ENCODE peak calls at places on chromosomes 2 and 18, in five cellular contexts. V is AG09309, Z is uterus, R is IMR-90, K is GM20000. T is an unnamed sample.

GRCh38 chr2:222869252-222869560 is 8.4 kb downstream of the ACSL3 start:
- DNase-seq in V (no peak), Z (no peak), R (no peak), K (no peak), T (no peak)

GRCh38 chr2:217153433-217153997 is 293.7 kb upstream of the TNP1 start:
- DNase-seq in V (no peak), Z (no peak), R (no peak), K (no peak), T (no peak)

GRCh38 chr2:238502956-238503791 is 76.4 kb downstream of the ASB1 start:
- DNase-seq in V (no peak), Z (no peak), R (no peak), K (no peak), T (no peak)

GRCh38 chr2:3201296-3201695 is 176.3 kb downstream of the EIPR1 start:
- DNase-seq in V (no peak), Z (no peak), R (no peak), K (no peak), T (no peak)

GRCh38 chr2:215740071-215740470 is 273.3 kb downstream of the MREG start:
- DNase-seq in V (no peak), Z (no peak), R (no peak), K (no peak), T (no peak)

GRCh38 chr18:8707946-8708345 is 2.6 kb downstream of the MTCL1 start:
- DNase-seq in V (no peak), Z (no peak), R (peak; percentile 54), K (no peak), T (no peak)

GRCh38 chr2:79437416-79438281 is 75.2 kb upstream of the CTNNA2 start:
- DNase-seq in V (no peak), Z (no peak), R (no peak), K (no peak), T (no peak)

GRCh38 chr2:73291093-73291460 is 2.3 kb downstream of the EGR4 start:
- DNase-seq in V (no peak), Z (no peak), R (peak; percentile 46), K (peak; percentile 82), T (no peak)

GRCh38 chr2:175097297-175097696 is 70.7 kb downstream of the ATF2 start:
- DNase-seq in V (peak; percentile 5), Z (no peak), R (peak; percentile 97), K (no peak), T (no peak)

GRCh38 chr2:20759487-20759886 is 63.4 kb downstream of the LDAH start:
- DNase-seq in V (no peak), Z (no peak), R (no peak), K (no peak), T (no peak)

GRCh38 chr2:20758997-20759396 is 63.9 kb downstream of the LDAH start:
- DNase-seq in V (no peak), Z (no peak), R (no peak), K (no peak), T (no peak)

GRCh38 chr2:20752293-20752692 is 70.6 kb downstream of the LDAH start:
- DNase-seq in V (no peak), Z (no peak), R (no peak), K (no peak), T (no peak)

GRCh38 chr2:20757405-20758090 is 65.4 kb downstream of the LDAH start:
- DNase-seq in V (no peak), Z (no peak), R (no peak), K (no peak), T (no peak)

GRCh38 chr2:20755132-20755800 is 67.6 kb downstream of the LDAH start:
- DNase-seq in V (no peak), Z (no peak), R (peak; percentile 7), K (no peak), T (no peak)
- TF ChIP-seq CTCF in V (peak; percentile 42), Z (no peak), R (peak; percentile 43), K (no peak), T (no peak)

GRCh38 chr2:42183775-42184174 is 14.6 kb downstream of the EML4 start:
- DNase-seq in V (no peak), Z (no peak), R (no peak), K (no peak), T (no peak)

GRCh38 chr2:42186945-42187632 is 17.9 kb downstream of the EML4 start:
- DNase-seq in V (no peak), Z (no peak), R (no peak), K (no peak), T (no peak)

GRCh38 chr2:42186378-42186777 is 17.2 kb downstream of the EML4 start:
- DNase-seq in V (no peak), Z (no peak), R (no peak), K (no peak), T (no peak)

GRCh38 chr2:42184346-42184745 is 15.2 kb downstream of the EML4 start:
- DNase-seq in V (no peak), Z (no peak), R (no peak), K (no peak), T (no peak)

DNA sequence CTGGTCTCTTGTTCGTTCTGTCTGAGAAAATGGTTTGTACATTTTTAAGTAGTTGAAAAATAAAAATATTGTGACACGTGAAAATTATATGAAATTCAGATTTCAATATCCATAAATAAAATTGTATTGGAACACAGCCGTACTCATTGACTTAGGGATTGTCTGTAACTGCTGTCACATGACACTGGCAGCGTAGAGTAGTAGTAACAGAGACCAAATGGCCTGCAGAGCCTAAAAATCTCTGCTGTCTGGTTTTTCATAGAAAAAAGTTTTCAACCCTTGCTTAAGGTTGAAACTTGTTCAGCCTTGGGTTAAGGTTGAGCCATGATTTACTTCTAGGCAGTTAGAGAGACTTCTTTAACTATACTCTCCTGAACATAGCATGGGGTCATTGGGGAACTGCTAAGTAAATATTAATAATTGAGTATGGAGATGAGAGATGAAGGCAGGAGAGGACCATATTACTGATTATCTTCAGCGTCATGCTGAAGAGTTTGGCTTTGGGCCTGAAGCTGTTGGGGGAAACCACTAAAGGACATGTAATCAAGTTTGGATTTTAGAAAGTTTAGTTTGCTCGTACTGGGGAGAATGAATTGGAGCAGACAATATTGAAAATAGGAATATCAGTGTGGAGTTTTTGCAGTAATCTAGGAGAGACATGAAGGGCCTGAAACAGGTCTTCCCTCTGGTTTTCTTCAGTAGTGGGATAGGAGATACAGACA is 16.2 kb downstream of the EML4 start:
- DNase-seq in V (no peak), Z (no peak), R (peak; percentile 23), K (no peak), T (no peak)
- TF ChIP-seq CTCF in V (no peak), Z (no peak), R (no peak), K (no peak), T (no peak)

GRCh38 chr18:10490401-10491289 is 35.2 kb upstream of the NAPG start:
- DNase-seq in V (no peak), Z (no peak), R (no peak), K (peak; percentile 75), T (no peak)
- TF ChIP-seq CTCF in V (no peak), Z (no peak), R (no peak), K (peak; percentile 16), T (peak; percentile 54)

GRCh38 chr2:101204400-101205095 is 48.1 kb upstream of the CNOT11 start:
- DNase-seq in V (no peak), Z (no peak), R (no peak), K (no peak), T (no peak)
- TF ChIP-seq CTCF in V (peak; percentile 38), Z (peak; percentile 15), R (peak; percentile 17), K (no peak), T (no peak)

GRCh38 chr2:230927711-230928341 is 2.8 kb upstream of the GPR55 start:
- DNase-seq in V (no peak), Z (no peak), R (no peak), K (no peak), T (no peak)

GRCh38 chr2:230924470-230925341 is at the start of gene GPR55:
- DNase-seq in V (no peak), Z (no peak), R (no peak), K (peak; percentile 74), T (no peak)

GRCh38 chr2:230925443-230925878 is 419 bp upstream of the GPR55 start:
- DNase-seq in V (no peak), Z (no peak), R (no peak), K (peak; percentile 51), T (no peak)

GRCh38 chr2:230924092-230924469 is 961 bp downstream of the GPR55 start:
- DNase-seq in V (no peak), Z (no peak), R (no peak), K (no peak), T (no peak)

DNA sequence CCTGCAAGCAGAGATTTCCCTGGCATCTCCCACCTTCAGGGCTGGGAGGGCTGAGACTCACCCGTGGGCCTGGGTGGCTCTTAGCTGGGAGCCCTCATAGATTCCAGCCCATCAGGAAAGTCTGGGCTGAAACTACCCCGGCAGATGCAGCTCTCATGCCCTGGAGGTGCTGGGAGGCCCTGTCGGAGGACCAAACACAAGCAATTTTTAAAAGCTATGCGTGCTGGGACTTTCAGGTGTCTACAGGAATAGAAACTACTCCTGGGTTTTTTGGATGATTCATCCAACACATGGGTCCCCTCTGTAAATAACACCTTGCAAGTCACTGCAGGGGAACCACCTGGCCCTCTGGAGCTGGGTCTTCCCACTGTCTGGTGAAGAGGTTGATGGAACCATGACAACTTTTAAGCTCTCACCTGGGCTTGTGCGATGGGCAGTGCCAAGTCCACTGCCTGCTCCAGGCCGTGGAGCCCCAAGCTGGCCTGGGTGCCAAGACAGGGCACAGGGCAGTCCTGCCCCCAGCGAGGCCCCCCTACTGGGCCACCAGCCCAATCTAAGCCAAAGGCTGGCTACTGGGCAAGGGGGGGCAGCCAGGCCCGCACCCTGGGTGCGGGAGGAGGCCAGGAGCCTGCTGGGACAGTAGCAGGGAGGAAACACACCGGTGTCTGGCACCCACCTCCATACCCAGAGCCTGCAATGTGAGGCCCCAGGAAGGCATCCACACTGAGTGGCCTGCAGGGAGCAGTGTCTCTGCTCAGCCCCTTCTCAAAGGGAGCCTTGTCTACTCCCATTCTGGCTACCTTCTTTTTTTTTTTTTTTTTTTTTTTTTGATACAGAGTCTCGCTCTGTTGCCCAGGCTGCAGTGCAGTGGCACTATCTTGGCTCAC is 1.1 kb upstream of the GPR55 start:
- DNase-seq in V (no peak), Z (no peak), R (no peak), K (peak; percentile 72), T (no peak)
- TF ChIP-seq CTCF in V (peak; percentile 5), Z (no peak), R (no peak), K (no peak), T (no peak)